ENCODE peak calls at places on chromosomes 5 and 9, in four cellular contexts. H is HepG2, S is A549, B is GM12878. X is an unnamed sample.

GRCh38 chr9:115847245-115847644 is 306.3 kb upstream of the PAPPA start:
- DNase-seq in H (no peak), S (no peak), B (no peak), X (no peak)

GRCh38 chr9:98520221-98520920 is 188.4 kb downstream of the GABBR2 start:
- DNase-seq in H (no peak), S (no peak), B (no peak), X (no peak)

GRCh38 chr5:151141535-151141934 is 16.0 kb downstream of the ANXA6 start:
- DNase-seq in H (no peak), S (no peak), B (no peak), X (no peak)

GRCh38 chr9:86751207-86751606 is 196.1 kb downstream of the GAS1 start:
- DNase-seq in H (no peak), S (no peak), B (no peak), X (no peak)

GRCh38 chr5:25489834-25490538 is 845.2 kb upstream of the CDH10 start:
- DNase-seq in H (peak), S (no peak), B (no peak), X (no peak)

GRCh38 chr5:79932510-79933504 is 58.3 kb downstream of the MTX3 start:
- DNase-seq in H (peak), S (no peak), B (no peak), X (no peak)

GRCh38 chr5:142102980-142103379 is 5.6 kb upstream of the NDFIP1 start:
- DNase-seq in H (no peak), S (no peak), B (no peak), X (no peak)

GRCh38 chr9:118963674-118964073 is 405.6 kb downstream of the BRINP1 start:
- DNase-seq in H (no peak), S (no peak), B (no peak), X (no peak)

GRCh38 chr5:124789104-124789605 is 42.7 kb upstream of the ZNF608 start:
- DNase-seq in H (no peak), S (peak), B (no peak), X (no peak)

DNA sequence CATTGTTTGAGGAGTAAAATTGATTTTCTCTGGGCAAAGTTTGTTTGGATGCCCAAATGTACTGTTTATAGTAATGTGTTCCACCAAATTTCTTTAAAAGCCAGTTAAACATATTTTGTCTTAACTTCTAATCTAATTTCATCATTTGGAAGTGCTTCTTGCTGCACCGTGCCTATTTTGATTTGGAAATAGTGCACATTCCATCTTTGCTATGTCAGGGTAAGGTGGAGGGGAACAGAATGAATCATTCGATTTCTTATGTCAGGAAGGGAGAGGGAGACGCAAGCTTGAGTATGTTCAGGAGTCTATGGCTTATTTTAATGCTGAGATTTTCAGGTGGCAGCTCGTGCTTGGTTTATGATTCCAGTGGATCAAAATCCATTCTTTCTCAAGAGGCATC is 1384.1 kb upstream of the WWC1 start:
- DNase-seq in H (no peak), S (no peak), B (no peak), X (no peak)
- TF ChIP-seq PBX3 in H (no peak), S (no peak), B (no peak), X (no peak)

GRCh38 chr9:96564217-96564616 is 55.4 kb downstream of the CDC14B start:
- DNase-seq in H (peak), S (no peak), B (no peak), X (no peak)

GRCh38 chr9:96565684-96566360 is 53.8 kb downstream of the CDC14B start:
- DNase-seq in H (no peak), S (peak), B (no peak), X (no peak)

GRCh38 chr9:96567203-96567700 is 52.4 kb downstream of the CDC14B start:
- DNase-seq in H (no peak), S (no peak), B (no peak), X (peak)

GRCh38 chr9:96566401-96567202 is 53.0 kb downstream of the CDC14B start:
- DNase-seq in H (peak), S (peak), B (no peak), X (peak)
- TF ChIP-seq PBX3 in H (no peak), S (no peak), B (no peak), X (no peak)

DNA sequence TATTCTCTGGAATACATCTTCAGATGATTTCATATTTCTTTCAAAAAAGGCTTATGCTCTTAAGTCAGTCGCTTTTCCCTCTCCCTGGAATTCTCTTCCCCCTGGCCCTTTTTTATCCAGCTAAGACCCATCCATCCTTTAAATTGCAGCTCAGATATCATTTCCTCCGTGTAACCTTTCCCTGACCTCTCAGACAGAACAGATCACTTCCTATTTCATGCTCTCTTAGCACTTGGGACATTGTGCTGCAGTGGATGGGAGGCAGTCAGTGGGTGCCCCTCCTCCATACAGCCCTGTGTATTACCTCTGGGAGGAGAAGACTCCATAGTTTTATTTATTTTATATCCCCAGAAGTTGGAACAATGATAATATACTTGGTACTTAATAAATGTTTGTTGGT is 423.4 kb downstream of the ISL1 start:
- DNase-seq in H (no peak), S (no peak), B (no peak), X (no peak)
- TF ChIP-seq PBX3 in H (no peak), S (no peak), B (no peak), X (no peak)

GRCh38 chr5:16784843-16785791 is 151.0 kb downstream of the MYO10 start:
- DNase-seq in H (no peak), S (no peak), B (peak), X (no peak)
- TF ChIP-seq PBX3 in H (no peak), S (no peak), B (no peak), X (peak)

GRCh38 chr9:129716091-129716490 is 36.8 kb downstream of the PTGES start:
- DNase-seq in H (no peak), S (no peak), B (no peak), X (no peak)
- TF ChIP-seq PBX3 in H (no peak), S (no peak), B (no peak), X (no peak)

GRCh38 chr9:124309665-124310064 is 51.9 kb downstream of the NEK6 start:
- DNase-seq in H (peak), S (peak), B (no peak), X (no peak)
- TF ChIP-seq PBX3 in H (no peak), S (peak), B (no peak), X (peak)

GRCh38 chr5:122229551-122229950 is 82.5 kb upstream of the SNCAIP start:
- DNase-seq in H (no peak), S (no peak), B (no peak), X (no peak)
- TF ChIP-seq PBX3 in H (no peak), S (no peak), B (no peak), X (no peak)

DNA sequence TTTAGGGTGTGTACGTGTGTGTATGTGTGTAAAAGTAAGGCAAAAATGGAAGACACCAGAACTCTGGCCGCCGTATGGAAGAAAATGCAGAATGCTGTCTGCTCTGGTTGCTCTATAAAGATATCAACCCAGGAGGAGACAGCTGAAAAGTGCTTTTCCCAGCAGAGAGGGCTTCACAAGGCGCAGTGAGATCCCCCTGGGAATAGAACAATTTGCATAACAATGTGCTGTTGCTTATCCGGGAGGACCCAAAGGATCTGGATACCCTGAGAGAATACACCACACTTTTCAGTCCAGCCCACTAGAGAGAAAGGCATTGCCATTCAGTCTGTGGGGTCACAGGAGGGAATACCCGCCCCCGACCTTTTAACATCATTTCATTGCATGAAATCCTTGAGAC is 230.6 kb downstream of the EBF1 start:
- DNase-seq in H (no peak), S (no peak), B (no peak), X (no peak)
- TF ChIP-seq PBX3 in H (no peak), S (no peak), B (no peak), X (no peak)